ENCODE peak calls at places on chromosome 20, in six cellular contexts. W is coronary artery; Y is choroid plexus epithelial cell; C is adrenal gland; J is stimulated activated naive CD4-positive, alpha-beta T cell treated with Interleukin-2 at 50 U/mL for 16 hours; T is DMS53. N is an unnamed sample.
A peak's percentile ranks its signal among the peaks of the same experiment; 100 is the strongest.

GRCh38 chr20:18718129-18718528 is 95.5 kb upstream of the SCP2D1 start:
- DNase-seq in W (no peak), Y (no peak), C (no peak), J (no peak), T (no peak), N (no peak)

GRCh38 chr20:48682529-48683385 is 145.0 kb downstream of the PREX1 start:
- DNase-seq in W (peak; percentile 85), Y (peak; percentile 95), C (peak; percentile 97), J (no peak), T (no peak), N (no peak)

GRCh38 chr20:19658137-19658536 is 99.9 kb upstream of the RIN2 start:
- DNase-seq in W (no peak), Y (no peak), C (peak; percentile 22), J (no peak), T (no peak), N (no peak)

GRCh38 chr20:52105045-52105572 is 86.5 kb downstream of the ZFP64 start:
- DNase-seq in W (no peak), Y (peak; percentile 49), C (peak; percentile 19), J (no peak), T (no peak), N (no peak)

GRCh38 chr20:36555248-36555647 is 13.9 kb downstream of the MYL9 start:
- DNase-seq in W (no peak), Y (no peak), C (no peak), J (no peak), T (no peak), N (no peak)

GRCh38 chr20:59248031-59248684 is 52.3 kb upstream of the EDN3 start:
- DNase-seq in W (no peak), Y (no peak), C (no peak), J (no peak), T (no peak), N (no peak)

GRCh38 chr20:2005359-2005758 is 11.5 kb upstream of the PDYN start:
- DNase-seq in W (peak; percentile 17), Y (no peak), C (no peak), J (no peak), T (no peak), N (no peak)

GRCh38 chr20:36017034-36017951 is 48.9 kb downstream of the CNBD2 start:
- DNase-seq in W (no peak), Y (peak; percentile 85), C (peak; percentile 30), J (no peak), T (no peak), N (no peak)

GRCh38 chr20:62587757-62588402 is 54.4 kb upstream of the SLCO4A1 start:
- DNase-seq in W (no peak), Y (no peak), C (peak; percentile 68), J (no peak), T (no peak), N (no peak)

GRCh38 chr20:11585752-11586352 is 331.8 kb upstream of the BTBD3 start:
- DNase-seq in W (no peak), Y (peak; percentile 64), C (no peak), J (no peak), T (peak; percentile 66), N (no peak)

GRCh38 chr20:20204326-20204725 is 152.0 kb downstream of the CFAP61 start:
- DNase-seq in W (no peak), Y (no peak), C (no peak), J (no peak), T (peak; percentile 70), N (no peak)

GRCh38 chr20:37581246-37581645 is 53.6 kb upstream of the BLCAP start:
- DNase-seq in W (no peak), Y (no peak), C (no peak), J (no peak), T (no peak), N (no peak)

GRCh38 chr20:36149469-36149868 is 5.1 kb upstream of the EPB41L1 start:
- DNase-seq in W (peak; percentile 84), Y (no peak), C (peak; percentile 89), J (no peak), T (no peak), N (no peak)

GRCh38 chr20:8431538-8432434 is 299.7 kb downstream of the PLCB1 start:
- DNase-seq in W (no peak), Y (peak; percentile 27), C (peak; percentile 72), J (no peak), T (no peak), N (no peak)

GRCh38 chr20:48148916-48149672 is 363.8 kb upstream of the SULF2 start:
- DNase-seq in W (no peak), Y (no peak), C (no peak), J (no peak), T (no peak), N (no peak)

GRCh38 chr20:5608448-5609161 is 141.6 kb upstream of the SHLD1 start:
- DNase-seq in W (no peak), Y (peak; percentile 62), C (no peak), J (no peak), T (peak; percentile 52), N (peak; percentile 31)

GRCh38 chr20:33684533-33685327 is 1.5 kb downstream of the E2F1 start:
- DNase-seq in W (no peak), Y (no peak), C (no peak), J (no peak), T (no peak), N (no peak)

GRCh38 chr20:45621593-45621992 is 7.9 kb upstream of the WFDC10A start:
- DNase-seq in W (no peak), Y (no peak), C (no peak), J (no peak), T (peak; percentile 89), N (no peak)

GRCh38 chr20:57619053-57619831 is 984 bp downstream of the ZBP1 start:
- DNase-seq in W (no peak), Y (no peak), C (peak; percentile 45), J (peak; percentile 71), T (no peak), N (no peak)

GRCh38 chr20:3115190-3116107 is 30.9 kb upstream of the AVP start:
- DNase-seq in W (no peak), Y (peak; percentile 72), C (peak; percentile 66), J (no peak), T (peak; percentile 82), N (no peak)

GRCh38 chr20:10516529-10516928 is 81.4 kb downstream of the SLX4IP start:
- DNase-seq in W (no peak), Y (peak; percentile 13), C (no peak), J (no peak), T (no peak), N (no peak)

GRCh38 chr20:24503352-24503931 is 34.0 kb downstream of the SYNDIG1 start:
- DNase-seq in W (no peak), Y (peak; percentile 78), C (peak; percentile 24), J (no peak), T (no peak), N (no peak)

GRCh38 chr20:51022227-51022802 is 592 bp downstream of the KCNG1 start:
- DNase-seq in W (no peak), Y (no peak), C (no peak), J (no peak), T (no peak), N (no peak)

GRCh38 chr20:25178563-25179438 is 16.7 kb upstream of the ENTPD6 start:
- DNase-seq in W (no peak), Y (peak; percentile 92), C (no peak), J (no peak), T (peak; percentile 82), N (no peak)

GRCh38 chr20:1813101-1813529 is 82.1 kb upstream of the SIRPA start:
- DNase-seq in W (peak; percentile 90), Y (peak; percentile 81), C (peak; percentile 89), J (no peak), T (no peak), N (peak; percentile 92)

GRCh38 chr20:18832801-18833200 is 19.2 kb downstream of the SCP2D1 start:
- DNase-seq in W (no peak), Y (no peak), C (no peak), J (no peak), T (no peak), N (no peak)

GRCh38 chr20:36604952-36605308 is 649 bp upstream of the RAB5IF start:
- DNase-seq in W (peak; percentile 75), Y (peak; percentile 17), C (peak; percentile 45), J (peak; percentile 48), T (peak; percentile 92), N (no peak)

GRCh38 chr20:11108102-11108842 is 434.5 kb upstream of the JAG1 start:
- DNase-seq in W (no peak), Y (no peak), C (no peak), J (no peak), T (no peak), N (no peak)